ENCODE peak calls at places on chromosomes 3 and 15, in six cellular contexts. One of them, this sample, is unnamed.

GRCh38 chr3:105503191-105503593 is 136.5 kb downstream of the ALCAM start:
- DNase-seq in WERI-Rb-1: no peak
- DNase-seq in body of pancreas: no peak
- DNase-seq in psoas muscle: no peak
- DNase-seq in lung: no peak
- DNase-seq in left ventricle myocardium inferior: no peak
- DNase-seq in this sample: no peak

GRCh38 chr15:76885212-76885611 is 19.9 kb downstream of the SCAPER start:
- DNase-seq in psoas muscle: no peak
- DNase-seq in body of pancreas: no peak
- DNase-seq in WERI-Rb-1: no peak
- DNase-seq in left ventricle myocardium inferior: no peak
- DNase-seq in lung: no peak
- DNase-seq in this sample: no peak

GRCh38 chr15:73239564-73240208 is 129.1 kb downstream of the HCN4 start:
- DNase-seq in left ventricle myocardium inferior: no peak
- DNase-seq in lung: no peak
- DNase-seq in WERI-Rb-1: peak; percentile 15
- DNase-seq in body of pancreas: no peak
- DNase-seq in psoas muscle: no peak
- DNase-seq in this sample: no peak

GRCh38 chr3:72018339-72018984 is 233.5 kb upstream of the PROK2 start:
- DNase-seq in WERI-Rb-1: peak; percentile 33
- DNase-seq in body of pancreas: no peak
- DNase-seq in left ventricle myocardium inferior: no peak
- DNase-seq in psoas muscle: no peak
- DNase-seq in lung: no peak
- DNase-seq in this sample: no peak

GRCh38 chr15:51623386-51623938 is 891 bp upstream of the DMXL2 start:
- DNase-seq in body of pancreas: peak; percentile 34
- DNase-seq in left ventricle myocardium inferior: no peak
- DNase-seq in psoas muscle: no peak
- DNase-seq in WERI-Rb-1: no peak
- DNase-seq in lung: no peak
- DNase-seq in this sample: no peak

GRCh38 chr15:53446376-53446775 is 313.1 kb downstream of the WDR72 start:
- DNase-seq in lung: no peak
- DNase-seq in body of pancreas: peak; percentile 52
- DNase-seq in left ventricle myocardium inferior: no peak
- DNase-seq in WERI-Rb-1: no peak
- DNase-seq in psoas muscle: no peak
- DNase-seq in this sample: no peak

GRCh38 chr15:98889930-98890695 is 117.5 kb downstream of the PGPEP1L start:
- DNase-seq in left ventricle myocardium inferior: no peak
- DNase-seq in WERI-Rb-1: no peak
- DNase-seq in lung: no peak
- DNase-seq in body of pancreas: no peak
- DNase-seq in psoas muscle: no peak
- DNase-seq in this sample: no peak

GRCh38 chr3:190505381-190506003 is 8.4 kb upstream of the IL1RAP start:
- DNase-seq in left ventricle myocardium inferior: no peak
- DNase-seq in body of pancreas: no peak
- DNase-seq in lung: no peak
- DNase-seq in psoas muscle: no peak
- DNase-seq in WERI-Rb-1: no peak
- DNase-seq in this sample: no peak

GRCh38 chr3:65584913-65585312 is 453.8 kb downstream of the MAGI1 start:
- DNase-seq in WERI-Rb-1: no peak
- DNase-seq in psoas muscle: no peak
- DNase-seq in body of pancreas: no peak
- DNase-seq in left ventricle myocardium inferior: no peak
- DNase-seq in lung: no peak
- DNase-seq in this sample: no peak

GRCh38 chr3:65138531-65138930 is 450.7 kb upstream of the ADAMTS9 start:
- DNase-seq in WERI-Rb-1: no peak
- DNase-seq in left ventricle myocardium inferior: no peak
- DNase-seq in body of pancreas: no peak
- DNase-seq in lung: no peak
- DNase-seq in psoas muscle: no peak
- DNase-seq in this sample: no peak

GRCh38 chr3:122005033-122005565 is 16.9 kb downstream of the ILDR1 start:
- DNase-seq in left ventricle myocardium inferior: no peak
- DNase-seq in psoas muscle: no peak
- DNase-seq in lung: no peak
- DNase-seq in body of pancreas: peak; percentile 28
- DNase-seq in WERI-Rb-1: no peak
- DNase-seq in this sample: no peak

GRCh38 chr3:127689266-127689860 is 16.6 kb downstream of the ABTB1 start:
- DNase-seq in lung: no peak
- DNase-seq in WERI-Rb-1: no peak
- DNase-seq in left ventricle myocardium inferior: peak; percentile 7
- DNase-seq in psoas muscle: no peak
- DNase-seq in body of pancreas: no peak
- DNase-seq in this sample: no peak

GRCh38 chr3:11551019-11551418 is 92.7 kb downstream of the VGLL4 start:
- DNase-seq in WERI-Rb-1: no peak
- DNase-seq in psoas muscle: no peak
- DNase-seq in lung: no peak
- DNase-seq in left ventricle myocardium inferior: peak; percentile 15
- DNase-seq in body of pancreas: no peak
- DNase-seq in this sample: no peak

GRCh38 chr3:192188218-192188835 is 539.0 kb downstream of the FGF12 start:
- DNase-seq in lung: peak; percentile 35
- DNase-seq in body of pancreas: peak; percentile 61
- DNase-seq in WERI-Rb-1: peak; percentile 60
- DNase-seq in psoas muscle: peak; percentile 25
- DNase-seq in left ventricle myocardium inferior: peak; percentile 32
- DNase-seq in this sample: no peak

GRCh38 chr3:151228291-151229125 is 25.5 kb upstream of the GPR171 start:
- DNase-seq in left ventricle myocardium inferior: no peak
- DNase-seq in body of pancreas: no peak
- DNase-seq in WERI-Rb-1: no peak
- DNase-seq in lung: no peak
- DNase-seq in psoas muscle: no peak
- DNase-seq in this sample: no peak

GRCh38 chr15:78624651-78625590 is 4.1 kb upstream of the CHRNA3 start:
- DNase-seq in left ventricle myocardium inferior: no peak
- DNase-seq in lung: no peak
- DNase-seq in WERI-Rb-1: no peak
- DNase-seq in psoas muscle: no peak
- DNase-seq in body of pancreas: no peak
- DNase-seq in this sample: no peak
- H3K27me3 ChIP-seq in left ventricle myocardium inferior: peaks cover 93% of the 10 kb centered on the region
- H3K27me3 ChIP-seq in lung: peaks cover 9% of the 10 kb centered on the region
- H3K27me3 ChIP-seq in WERI-Rb-1: no peaks in the 10 kb centered on the region
- H3K27me3 ChIP-seq in psoas muscle: peaks cover 13% of the 10 kb centered on the region
- H3K27me3 ChIP-seq in body of pancreas: no peaks in the 10 kb centered on the region
- H3K27me3 ChIP-seq in this sample: peaks cover 13% of the 10 kb centered on the region

GRCh38 chr3:39637807-39638206 is 170.3 kb downstream of the MOBP start:
- DNase-seq in body of pancreas: no peak
- DNase-seq in WERI-Rb-1: no peak
- DNase-seq in left ventricle myocardium inferior: no peak
- DNase-seq in lung: no peak
- DNase-seq in psoas muscle: no peak
- DNase-seq in this sample: no peak
- TF ChIP-seq CTCF in body of pancreas: no peak
- TF ChIP-seq CTCF in WERI-Rb-1: peak; percentile 34
- TF ChIP-seq CTCF in left ventricle myocardium inferior: no peak
- TF ChIP-seq CTCF in lung: no peak
- TF ChIP-seq CTCF in psoas muscle: no peak
- TF ChIP-seq CTCF in this sample: no peak

DNA sequence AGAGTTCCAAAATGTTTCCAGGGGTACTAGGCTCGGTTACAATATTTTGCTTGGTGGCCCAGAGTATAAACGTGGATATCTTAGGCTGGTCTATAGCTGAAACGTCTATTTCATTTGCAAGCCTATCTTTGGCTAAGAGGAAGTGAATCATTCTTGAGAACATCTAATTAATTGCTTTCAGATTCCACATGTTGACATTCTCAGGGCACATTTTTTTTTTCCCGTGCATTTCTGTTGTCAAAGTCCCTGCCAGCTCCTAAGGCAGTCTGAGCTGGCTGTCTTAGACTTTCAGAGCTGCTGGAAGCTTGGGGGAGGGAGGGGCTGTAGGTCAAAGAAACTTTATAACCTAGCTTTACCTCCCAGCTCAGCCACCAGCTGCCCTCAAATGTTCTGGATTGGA is 23.2 kb upstream of the LAMP3 start:
- DNase-seq in lung: no peak
- DNase-seq in body of pancreas: no peak
- DNase-seq in WERI-Rb-1: no peak
- DNase-seq in left ventricle myocardium inferior: no peak
- DNase-seq in psoas muscle: no peak
- DNase-seq in this sample: no peak
- H3K4me3 ChIP-seq in lung: no peak overlapping the region
- H3K4me3 ChIP-seq in body of pancreas: no peak overlapping the region
- H3K4me3 ChIP-seq in WERI-Rb-1: no peak overlapping the region
- H3K4me3 ChIP-seq in left ventricle myocardium inferior: no peak overlapping the region
- H3K4me3 ChIP-seq in psoas muscle: no peak overlapping the region
- H3K4me3 ChIP-seq in this sample: no peak overlapping the region

GRCh38 chr15:62211348-62211747 is 46.3 kb upstream of the C2CD4B start:
- DNase-seq in body of pancreas: no peak
- DNase-seq in psoas muscle: no peak
- DNase-seq in lung: no peak
- DNase-seq in left ventricle myocardium inferior: no peak
- DNase-seq in WERI-Rb-1: no peak
- DNase-seq in this sample: no peak

GRCh38 chr15:62209821-62210220 is 44.7 kb upstream of the C2CD4B start:
- DNase-seq in WERI-Rb-1: no peak
- DNase-seq in body of pancreas: peak; percentile 50
- DNase-seq in psoas muscle: no peak
- DNase-seq in left ventricle myocardium inferior: no peak
- DNase-seq in lung: no peak
- DNase-seq in this sample: no peak

GRCh38 chr15:62209322-62209721 is 44.2 kb upstream of the C2CD4B start:
- DNase-seq in lung: no peak
- DNase-seq in body of pancreas: peak; percentile 62
- DNase-seq in psoas muscle: no peak
- DNase-seq in left ventricle myocardium inferior: no peak
- DNase-seq in WERI-Rb-1: no peak
- DNase-seq in this sample: no peak

GRCh38 chr15:62208884-62209283 is 43.8 kb upstream of the C2CD4B start:
- DNase-seq in lung: no peak
- DNase-seq in left ventricle myocardium inferior: no peak
- DNase-seq in body of pancreas: no peak
- DNase-seq in WERI-Rb-1: no peak
- DNase-seq in psoas muscle: no peak
- DNase-seq in this sample: no peak

GRCh38 chr15:62208367-62208766 is 43.3 kb upstream of the C2CD4B start:
- DNase-seq in lung: no peak
- DNase-seq in WERI-Rb-1: no peak
- DNase-seq in psoas muscle: no peak
- DNase-seq in body of pancreas: no peak
- DNase-seq in left ventricle myocardium inferior: no peak
- DNase-seq in this sample: no peak
- H3K27me3 ChIP-seq in lung: no peaks in the 10 kb centered on the region
- H3K27me3 ChIP-seq in WERI-Rb-1: no peaks in the 10 kb centered on the region
- H3K27me3 ChIP-seq in psoas muscle: no peaks in the 10 kb centered on the region
- H3K27me3 ChIP-seq in body of pancreas: no peaks in the 10 kb centered on the region
- H3K27me3 ChIP-seq in left ventricle myocardium inferior: peaks cover 5% of the 10 kb centered on the region
- H3K27me3 ChIP-seq in this sample: no peaks in the 10 kb centered on the region

GRCh38 chr15:93051236-93052089 is 37.5 kb downstream of the RGMA start:
- DNase-seq in lung: no peak
- DNase-seq in WERI-Rb-1: no peak
- DNase-seq in body of pancreas: no peak
- DNase-seq in psoas muscle: no peak
- DNase-seq in left ventricle myocardium inferior: no peak
- DNase-seq in this sample: no peak

GRCh38 chr15:93055211-93055763 is 33.7 kb downstream of the RGMA start:
- DNase-seq in WERI-Rb-1: no peak
- DNase-seq in psoas muscle: no peak
- DNase-seq in left ventricle myocardium inferior: no peak
- DNase-seq in body of pancreas: no peak
- DNase-seq in lung: no peak
- DNase-seq in this sample: no peak

GRCh38 chr15:93049914-93050534 is 39.0 kb downstream of the RGMA start:
- DNase-seq in lung: peak; percentile 52
- DNase-seq in psoas muscle: no peak
- DNase-seq in left ventricle myocardium inferior: no peak
- DNase-seq in WERI-Rb-1: no peak
- DNase-seq in body of pancreas: no peak
- DNase-seq in this sample: no peak

GRCh38 chr15:93050648-93051047 is 38.4 kb downstream of the RGMA start:
- DNase-seq in WERI-Rb-1: no peak
- DNase-seq in left ventricle myocardium inferior: no peak
- DNase-seq in lung: no peak
- DNase-seq in psoas muscle: no peak
- DNase-seq in body of pancreas: no peak
- DNase-seq in this sample: no peak

DNA sequence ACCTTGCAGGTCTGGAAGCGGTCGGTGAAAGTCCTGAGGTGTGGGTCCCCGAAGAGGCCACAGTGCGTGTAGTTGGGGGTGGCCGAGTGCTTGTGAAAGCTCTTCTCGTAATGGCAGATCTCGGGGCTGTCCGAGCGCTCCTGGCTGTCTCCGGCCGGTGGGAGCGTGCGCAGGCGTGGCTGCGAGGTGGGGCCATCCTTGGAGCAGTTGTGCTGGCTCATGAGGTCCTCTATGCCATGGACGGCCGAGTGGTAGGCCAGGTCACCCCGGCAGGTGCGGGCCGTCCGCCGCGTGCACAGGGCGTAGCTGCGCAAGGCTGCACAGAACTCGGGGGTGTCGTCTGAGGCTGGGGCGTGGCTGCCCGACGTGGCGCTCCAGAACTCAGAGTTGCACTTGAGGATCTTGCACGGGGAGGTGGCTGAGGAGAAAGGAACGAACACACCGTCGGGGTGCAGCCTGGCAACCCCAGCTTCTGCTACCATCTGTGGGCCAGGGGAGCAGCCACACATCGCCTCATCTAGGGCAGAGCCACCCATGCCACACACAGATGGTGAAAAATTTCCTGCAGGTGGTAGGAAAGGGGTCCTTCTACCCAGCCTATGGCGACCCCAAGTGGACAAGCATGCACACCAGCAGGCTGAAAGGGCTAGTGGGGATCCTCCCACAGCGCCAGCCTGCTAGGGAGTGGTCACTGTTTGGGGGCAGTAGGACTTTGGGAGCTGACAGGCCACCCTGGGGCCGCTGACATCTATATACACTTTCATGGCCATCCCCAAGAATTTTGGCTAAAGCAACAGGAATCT is 36.7 kb downstream of the RGMA start:
- DNase-seq in WERI-Rb-1: peak; percentile 45
- DNase-seq in psoas muscle: no peak
- DNase-seq in left ventricle myocardium inferior: no peak
- DNase-seq in lung: no peak
- DNase-seq in body of pancreas: no peak
- DNase-seq in this sample: no peak
- TF ChIP-seq CTCF in WERI-Rb-1: peak; percentile 75
- TF ChIP-seq CTCF in psoas muscle: no peak
- TF ChIP-seq CTCF in left ventricle myocardium inferior: no peak
- TF ChIP-seq CTCF in lung: no peak
- TF ChIP-seq CTCF in body of pancreas: no peak
- TF ChIP-seq CTCF in this sample: no peak